ENCODE peak calls at places on chromosomes 11 and 22, in nine cellular contexts. One of them, this sample, is unnamed.

GRCh38 chr22:45684169-45684568 is 12.5 kb downstream of the ATXN10 start:
- DNase-seq in fibroblast of the aortic adventitia: peak; percentile 54
- DNase-seq in fibroblast of mammary gland: no peak
- DNase-seq in erythroblast: no peak
- DNase-seq in Calu3: no peak
- DNase-seq in activated B cell treated with CpG ODN at 0.5 μM for 24 hours: no peak
- DNase-seq in ACHN: no peak
- DNase-seq in glutamatergic neuron: no peak
- DNase-seq in astrocyte of the spinal cord: peak; percentile 45
- DNase-seq in this sample: no peak

GRCh38 chr22:37564111-37564711 is 3.9 kb downstream of the CDC42EP1 start:
- DNase-seq in fibroblast of the aortic adventitia: peak; percentile 57
- DNase-seq in fibroblast of mammary gland: peak; percentile 35
- DNase-seq in erythroblast: no peak
- DNase-seq in Calu3: no peak
- DNase-seq in activated B cell treated with CpG ODN at 0.5 μM for 24 hours: no peak
- DNase-seq in ACHN: no peak
- DNase-seq in glutamatergic neuron: no peak
- DNase-seq in astrocyte of the spinal cord: no peak
- DNase-seq in this sample: peak; percentile 40

GRCh38 chr22:46587492-46588278 is 32.5 kb upstream of the GRAMD4 start:
- DNase-seq in fibroblast of the aortic adventitia: no peak
- DNase-seq in fibroblast of mammary gland: no peak
- DNase-seq in erythroblast: no peak
- DNase-seq in Calu3: no peak
- DNase-seq in activated B cell treated with CpG ODN at 0.5 μM for 24 hours: peak; percentile 77
- DNase-seq in ACHN: no peak
- DNase-seq in glutamatergic neuron: no peak
- DNase-seq in astrocyte of the spinal cord: no peak
- DNase-seq in this sample: no peak

GRCh38 chr11:64456509-64457320 is 97.8 kb downstream of the RPS6KA4 start:
- DNase-seq in fibroblast of the aortic adventitia: no peak
- DNase-seq in fibroblast of mammary gland: no peak
- DNase-seq in erythroblast: no peak
- DNase-seq in Calu3: no peak
- DNase-seq in activated B cell treated with CpG ODN at 0.5 μM for 24 hours: no peak
- DNase-seq in ACHN: no peak
- DNase-seq in glutamatergic neuron: no peak
- DNase-seq in astrocyte of the spinal cord: no peak
- DNase-seq in this sample: no peak

GRCh38 chr11:6778518-6778917 is 4.3 kb upstream of the OR2AG1 start:
- DNase-seq in fibroblast of the aortic adventitia: no peak
- DNase-seq in fibroblast of mammary gland: no peak
- DNase-seq in erythroblast: no peak
- DNase-seq in Calu3: no peak
- DNase-seq in activated B cell treated with CpG ODN at 0.5 μM for 24 hours: no peak
- DNase-seq in ACHN: no peak
- DNase-seq in glutamatergic neuron: no peak
- DNase-seq in astrocyte of the spinal cord: no peak
- DNase-seq in this sample: no peak

GRCh38 chr11:107898270-107898669 is 30.0 kb upstream of the RAB39A start:
- DNase-seq in fibroblast of the aortic adventitia: peak; percentile 74
- DNase-seq in fibroblast of mammary gland: peak; percentile 65
- DNase-seq in erythroblast: peak; percentile 14
- DNase-seq in Calu3: no peak
- DNase-seq in activated B cell treated with CpG ODN at 0.5 μM for 24 hours: no peak
- DNase-seq in ACHN: peak; percentile 58
- DNase-seq in glutamatergic neuron: no peak
- DNase-seq in astrocyte of the spinal cord: peak; percentile 59
- DNase-seq in this sample: peak; percentile 75

GRCh38 chr11:2382927-2383822 is 6.1 kb downstream of the CD81 start:
- DNase-seq in fibroblast of the aortic adventitia: peak; percentile 25
- DNase-seq in fibroblast of mammary gland: peak; percentile 67
- DNase-seq in erythroblast: no peak
- DNase-seq in Calu3: no peak
- DNase-seq in activated B cell treated with CpG ODN at 0.5 μM for 24 hours: no peak
- DNase-seq in ACHN: no peak
- DNase-seq in glutamatergic neuron: peak; percentile 60
- DNase-seq in astrocyte of the spinal cord: no peak
- DNase-seq in this sample: peak; percentile 83

GRCh38 chr22:46622081-46622521 is 1.9 kb downstream of the GRAMD4 start:
- DNase-seq in fibroblast of the aortic adventitia: no peak
- DNase-seq in fibroblast of mammary gland: no peak
- DNase-seq in erythroblast: no peak
- DNase-seq in Calu3: no peak
- DNase-seq in activated B cell treated with CpG ODN at 0.5 μM for 24 hours: no peak
- DNase-seq in ACHN: no peak
- DNase-seq in glutamatergic neuron: no peak
- DNase-seq in astrocyte of the spinal cord: no peak
- DNase-seq in this sample: no peak

GRCh38 chr11:7488681-7489080 is 3.4 kb downstream of the OLFML1 start:
- DNase-seq in fibroblast of the aortic adventitia: peak; percentile 13
- DNase-seq in fibroblast of mammary gland: no peak
- DNase-seq in erythroblast: no peak
- DNase-seq in Calu3: no peak
- DNase-seq in activated B cell treated with CpG ODN at 0.5 μM for 24 hours: no peak
- DNase-seq in ACHN: no peak
- DNase-seq in glutamatergic neuron: no peak
- DNase-seq in astrocyte of the spinal cord: no peak
- DNase-seq in this sample: no peak

GRCh38 chr11:65486570-65487466 is 12.0 kb upstream of the MALAT1 start:
- DNase-seq in fibroblast of the aortic adventitia: no peak
- DNase-seq in fibroblast of mammary gland: no peak
- DNase-seq in erythroblast: no peak
- DNase-seq in Calu3: no peak
- DNase-seq in activated B cell treated with CpG ODN at 0.5 μM for 24 hours: no peak
- DNase-seq in ACHN: no peak
- DNase-seq in glutamatergic neuron: no peak
- DNase-seq in astrocyte of the spinal cord: no peak
- DNase-seq in this sample: no peak

This sample was measured in GM23248.